ENCODE peak calls at places on chromosomes 16 and 17, in five cellular contexts. T is GM12878, B is H1, F is NT2/D1, H is HepG2. P is an unnamed sample.
A peak's percentile ranks its signal among the peaks of the same experiment; 100 is the strongest.

GRCh38 chr16:86628614-86629013 is 50.3 kb downstream of the FOXL1 start:
- DNase-seq in T (no peak), B (no peak), F (no peak), H (no peak), P (no peak)

GRCh38 chr16:8630205-8630953 is 8.9 kb downstream of the METTL22 start:
- DNase-seq in T (no peak), B (no peak), F (no peak), H (no peak), P (no peak)

GRCh38 chr17:31416503-31416923 is 25.0 kb downstream of the RAB11FIP4 start:
- DNase-seq in T (no peak), B (no peak), F (no peak), H (peak; percentile 79), P (no peak)

GRCh38 chr16:12801511-12802042 is 2.1 kb downstream of the CPPED1 start:
- DNase-seq in T (peak; percentile 73), B (no peak), F (no peak), H (peak; percentile 68), P (no peak)

GRCh38 chr17:2379489-2380224 is 21.2 kb downstream of the MNT start:
- DNase-seq in T (no peak), B (no peak), F (no peak), H (no peak), P (no peak)

GRCh38 chr17:39952665-39953470 is 9.9 kb upstream of the GSDMA start:
- DNase-seq in T (peak; percentile 79), B (peak; percentile 100), F (peak; percentile 88), H (peak; percentile 94), P (peak; percentile 93)

GRCh38 chr16:69309316-69309715 is 1.8 kb upstream of the VPS4A start:
- DNase-seq in T (no peak), B (no peak), F (no peak), H (no peak), P (no peak)

GRCh38 chr16:50012182-50012581 is 12.8 kb upstream of the CNEP1R1 start:
- DNase-seq in T (no peak), B (no peak), F (no peak), H (no peak), P (no peak)

GRCh38 chr17:61867033-61867432 is 3.7 kb upstream of the BRIP1 start:
- DNase-seq in T (no peak), B (no peak), F (no peak), H (no peak), P (no peak)

GRCh38 chr16:80303691-80304090 is 237.1 kb upstream of the DYNLRB2 start:
- DNase-seq in T (no peak), B (no peak), F (no peak), H (no peak), P (no peak)

GRCh38 chr16:28183441-28183840 is 28.3 kb downstream of the XPO6 start:
- DNase-seq in T (no peak), B (no peak), F (no peak), H (no peak), P (no peak)

GRCh38 chr17:47941998-47942490 is 673 bp downstream of the PNPO start:
- DNase-seq in T (no peak), B (no peak), F (no peak), H (peak; percentile 71), P (no peak)

GRCh38 chr17:47941246-47941997 is at the start of gene PNPO:
- DNase-seq in T (peak; percentile 97), B (peak; percentile 56), F (peak; percentile 89), H (peak; percentile 100), P (peak; percentile 97)

GRCh38 chr17:47935961-47936360 is 5.4 kb upstream of the PNPO start:
- DNase-seq in T (no peak), B (no peak), F (no peak), H (no peak), P (no peak)

GRCh38 chr17:47934856-47935255 is 6.5 kb upstream of the PNPO start:
- DNase-seq in T (no peak), B (no peak), F (no peak), H (no peak), P (no peak)

DNA sequence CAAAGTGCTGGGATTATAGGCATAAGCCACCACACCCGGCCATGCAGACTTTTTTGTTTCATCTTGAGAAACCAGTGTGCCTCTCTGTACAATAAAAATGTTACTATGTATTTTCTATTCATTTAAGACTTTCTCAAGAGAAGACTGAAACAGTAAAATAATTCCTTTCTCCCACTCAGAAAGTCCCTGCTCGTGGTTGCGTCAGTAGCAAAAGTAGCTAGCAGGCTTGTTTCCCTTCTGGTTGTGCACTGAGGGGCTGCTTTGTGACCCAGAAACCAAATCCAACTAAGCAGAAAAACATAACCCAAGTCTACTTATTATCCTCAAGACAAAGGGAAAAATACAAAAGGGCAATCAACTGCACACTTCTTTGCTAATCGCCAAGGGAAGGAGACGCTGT is 3.5 kb upstream of the PNPO start:
- DNase-seq in T (no peak), B (no peak), F (no peak), H (no peak), P (no peak)
- TF ChIP-seq SUZ12 in T (no peak), B (no peak), F (no peak), H (no peak), P (no peak)

DNA sequence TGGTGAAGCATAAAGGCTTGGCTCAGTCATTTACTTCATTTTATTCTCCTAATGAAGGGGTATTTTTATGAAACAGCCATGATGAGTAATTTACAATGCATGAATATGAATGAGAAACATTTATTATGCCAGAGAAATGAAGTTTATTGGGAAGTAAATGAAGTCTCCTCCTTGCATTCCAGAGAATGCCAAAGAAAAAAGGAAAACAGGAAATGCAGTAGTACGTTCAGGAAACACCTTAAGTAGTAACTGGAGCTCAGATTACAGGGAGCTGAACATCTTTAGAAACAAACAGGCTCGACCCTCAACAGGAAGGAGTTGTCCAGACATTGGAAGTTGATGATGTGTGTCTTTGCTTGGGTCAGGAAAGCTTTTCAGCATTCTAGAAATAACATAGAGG is 4.6 kb downstream of the KRT34 start:
- DNase-seq in T (no peak), B (no peak), F (no peak), H (no peak), P (no peak)
- TF ChIP-seq SUZ12 in T (no peak), B (no peak), F (no peak), H (no peak), P (no peak)

GRCh38 chr17:7884581-7885356 is 3.8 kb upstream of the CHD3 start:
- DNase-seq in T (no peak), B (no peak), F (no peak), H (no peak), P (no peak)

GRCh38 chr17:7883781-7884386 is 4.7 kb upstream of the CHD3 start:
- DNase-seq in T (no peak), B (no peak), F (no peak), H (no peak), P (no peak)

GRCh38 chr17:7887038-7887481 is 1.5 kb upstream of the CHD3 start:
- DNase-seq in T (no peak), B (no peak), F (no peak), H (no peak), P (no peak)

GRCh38 chr17:7886227-7887037 is 2.2 kb upstream of the CHD3 start:
- DNase-seq in T (no peak), B (no peak), F (no peak), H (no peak), P (peak; percentile 27)

GRCh38 chr17:7885357-7886226 is 3.0 kb upstream of the CHD3 start:
- DNase-seq in T (no peak), B (no peak), F (no peak), H (no peak), P (peak; percentile 77)
- TF ChIP-seq SUZ12 in T (no peak), B (peak; percentile 36), F (no peak), H (no peak), P (no peak)

GRCh38 chr17:35498429-35499178 is 38.9 kb downstream of the SLFN12L start:
- DNase-seq in T (no peak), B (no peak), F (no peak), H (no peak), P (no peak)
- TF ChIP-seq SUZ12 in T (no peak), B (peak; percentile 91), F (no peak), H (no peak), P (no peak)

GRCh38 chr17:82396601-82397435 is 21.3 kb upstream of the HEXD start:
- DNase-seq in T (no peak), B (no peak), F (no peak), H (no peak), P (no peak)
- TF ChIP-seq SUZ12 in T (no peak), B (no peak), F (no peak), H (no peak), P (no peak)